ENCODE peak calls at places on chromosome 1, in eight cellular contexts. H is glutamatergic neuron; L is tibial artery; K is K562; O is DND-41; Y is bronchial epithelial cell; S is CD8-positive, alpha-beta T cell; R is H9. U is an unnamed sample.

GRCh38 chr1:44227211-44227610 is 13.9 kb downstream of the DMAP1 start:
- DNase-seq in H (no peak), L (no peak), K (peak; percentile 60), O (no peak), Y (no peak), S (no peak), R (no peak), U (no peak)

GRCh38 chr1:116218922-116219321 is 107.7 kb downstream of the MAB21L3 start:
- DNase-seq in H (no peak), L (no peak), K (no peak), O (no peak), Y (peak; percentile 8), S (no peak), R (no peak), U (no peak)

GRCh38 chr1:77489910-77490309 is 192.5 kb downstream of the ZZZ3 start:
- DNase-seq in H (no peak), L (no peak), K (no peak), O (no peak), Y (no peak), S (no peak), R (no peak), U (no peak)

GRCh38 chr1:244341455-244342450 is 110.0 kb downstream of the ADSS2 start:
- DNase-seq in H (no peak), L (no peak), K (peak; percentile 49), O (no peak), Y (peak; percentile 98), S (no peak), R (peak; percentile 86), U (no peak)

GRCh38 chr1:110645172-110645571 is 29.6 kb downstream of the KCNA3 start:
- DNase-seq in H (no peak), L (no peak), K (no peak), O (no peak), Y (no peak), S (no peak), R (no peak), U (no peak)

GRCh38 chr1:17066530-17067426 is 12.9 kb upstream of the SDHB start:
- DNase-seq in H (no peak), L (no peak), K (no peak), O (no peak), Y (no peak), S (no peak), R (no peak), U (no peak)

GRCh38 chr1:244012232-244012631 is 38.9 kb upstream of the ZBTB18 start:
- DNase-seq in H (no peak), L (no peak), K (no peak), O (no peak), Y (peak; percentile 41), S (no peak), R (no peak), U (no peak)

GRCh38 chr1:10459185-10459584 is 9.4 kb downstream of the CORT start:
- DNase-seq in H (no peak), L (no peak), K (peak; percentile 65), O (no peak), Y (peak; percentile 90), S (no peak), R (no peak), U (no peak)

GRCh38 chr1:211781260-211781659 is 49.3 kb downstream of the LPGAT1 start:
- DNase-seq in H (no peak), L (no peak), K (no peak), O (no peak), Y (no peak), S (no peak), R (no peak), U (no peak)

GRCh38 chr1:208681878-208682663 is 437.9 kb upstream of the PLXNA2 start:
- DNase-seq in H (no peak), L (no peak), K (no peak), O (no peak), Y (no peak), S (no peak), R (no peak), U (no peak)

GRCh38 chr1:1274931-1275431 is 1.3 kb upstream of the UBE2J2 start:
- DNase-seq in H (peak; percentile 35), L (no peak), K (no peak), O (no peak), Y (no peak), S (no peak), R (no peak), U (no peak)

GRCh38 chr1:1274299-1274930 is 761 bp upstream of the UBE2J2 start:
- DNase-seq in H (peak; percentile 37), L (no peak), K (no peak), O (no peak), Y (no peak), S (no peak), R (no peak), U (no peak)

GRCh38 chr1:1273152-1273534 is 511 bp downstream of the UBE2J2 start:
- DNase-seq in H (no peak), L (no peak), K (no peak), O (no peak), Y (no peak), S (no peak), R (no peak), U (no peak)

GRCh38 chr1:1272341-1273151 is 1.1 kb downstream of the UBE2J2 start:
- DNase-seq in H (peak; percentile 21), L (no peak), K (no peak), O (no peak), Y (peak; percentile 32), S (no peak), R (no peak), U (no peak)

GRCh38 chr1:1273535-1274298 is at the start of gene UBE2J2:
- DNase-seq in H (peak; percentile 96), L (peak; percentile 93), K (peak; percentile 98), O (peak; percentile 93), Y (peak; percentile 58), S (peak; percentile 89), R (peak; percentile 93), U (peak; percentile 93)
- TF ChIP-seq CTCF in H (no peak), L (no peak), K (no peak), O (no peak), Y (no peak), S (no peak), R (no peak), U (no peak)

DNA sequence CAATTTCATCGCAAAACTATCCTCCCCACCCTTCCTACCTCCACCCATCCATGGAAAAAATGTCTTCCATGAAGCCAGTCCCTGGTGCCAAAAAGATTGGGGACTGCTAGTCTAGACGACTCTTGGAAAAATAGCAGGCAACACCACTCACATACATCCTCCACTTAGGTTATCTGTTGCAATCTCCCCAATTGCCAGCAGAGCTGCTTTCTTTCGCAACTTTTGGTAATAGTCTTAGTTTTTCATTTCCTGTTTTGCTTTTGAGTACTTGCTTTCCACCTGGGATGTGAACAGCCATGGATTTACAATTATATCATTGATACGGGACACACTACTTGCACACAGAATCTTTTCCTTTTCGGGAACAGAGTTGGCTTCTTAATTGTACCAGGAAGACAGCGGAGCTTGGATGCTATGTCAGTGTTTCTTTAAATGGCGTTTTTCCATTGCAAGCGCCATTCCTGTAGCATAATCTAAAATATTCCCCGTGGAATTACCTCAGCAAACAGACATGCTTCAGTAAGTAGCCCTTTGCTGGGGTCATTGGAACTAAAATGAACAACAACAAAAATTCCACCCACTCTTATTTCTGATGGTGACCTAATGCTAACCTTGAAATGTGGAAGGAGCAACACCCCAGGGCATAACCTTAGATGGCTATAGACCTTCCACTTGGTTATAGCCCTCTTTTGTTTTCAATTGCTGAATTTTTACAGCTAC is 183.3 kb upstream of the ADGRL2 start:
- DNase-seq in H (no peak), L (no peak), K (no peak), O (no peak), Y (peak; percentile 38), S (no peak), R (no peak), U (no peak)
- TF ChIP-seq CTCF in H (no peak), L (no peak), K (no peak), O (no peak), Y (peak; percentile 24), S (no peak), R (no peak), U (no peak)

DNA sequence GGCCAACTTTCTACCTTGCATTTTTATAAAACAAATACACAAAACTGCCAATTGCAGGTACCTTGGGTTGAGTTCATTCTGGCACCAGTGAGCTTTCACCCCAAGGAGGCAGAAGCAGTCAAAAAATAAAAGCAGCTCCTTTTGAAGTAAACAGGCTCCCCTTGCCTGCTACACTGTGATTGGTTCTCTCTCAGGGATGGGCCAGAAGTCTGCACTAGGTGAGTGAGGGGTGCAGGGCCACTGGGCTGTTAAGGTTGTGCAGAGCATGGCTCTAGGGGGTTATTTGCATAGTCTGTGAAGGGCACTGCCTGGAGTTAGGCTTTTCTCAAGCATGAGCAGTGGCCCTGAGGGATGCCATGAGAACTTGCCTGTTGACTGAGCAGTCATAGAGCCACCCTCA is 39.1 kb downstream of the AKNAD1 start:
- DNase-seq in H (no peak), L (no peak), K (no peak), O (no peak), Y (no peak), S (no peak), R (no peak), U (no peak)
- TF ChIP-seq CTCF in H (no peak), L (no peak), K (no peak), O (peak; percentile 9), Y (no peak), S (no peak), R (no peak), U (no peak)

GRCh38 chr1:21939650-21940374 is 2.7 kb upstream of the HSPG2 start:
- DNase-seq in H (no peak), L (peak; percentile 91), K (no peak), O (no peak), Y (peak; percentile 97), S (no peak), R (no peak), U (no peak)
- TF ChIP-seq CTCF in H (no peak), L (peak; percentile 79), K (no peak), O (no peak), Y (peak; percentile 70), S (no peak), R (peak; percentile 23), U (peak; percentile 63)

GRCh38 chr1:202208458-202208857 is 14.9 kb downstream of the LGR6 start:
- DNase-seq in H (no peak), L (no peak), K (no peak), O (no peak), Y (no peak), S (no peak), R (no peak), U (no peak)

GRCh38 chr1:202204065-202204464 is 10.5 kb downstream of the LGR6 start:
- DNase-seq in H (no peak), L (no peak), K (no peak), O (no peak), Y (no peak), S (no peak), R (no peak), U (no peak)

GRCh38 chr1:202203238-202204039 is 9.8 kb downstream of the LGR6 start:
- DNase-seq in H (no peak), L (no peak), K (no peak), O (no peak), Y (no peak), S (no peak), R (no peak), U (no peak)

GRCh38 chr1:202207292-202207691 is 13.7 kb downstream of the LGR6 start:
- DNase-seq in H (no peak), L (peak; percentile 35), K (no peak), O (no peak), Y (peak; percentile 32), S (no peak), R (no peak), U (no peak)

GRCh38 chr1:202205523-202206190 is 12.1 kb downstream of the LGR6 start:
- DNase-seq in H (peak; percentile 51), L (no peak), K (no peak), O (no peak), Y (no peak), S (no peak), R (peak; percentile 69), U (no peak)
- TF ChIP-seq CTCF in H (no peak), L (peak; percentile 11), K (peak; percentile 53), O (peak; percentile 44), Y (peak; percentile 49), S (no peak), R (peak; percentile 61), U (peak; percentile 43)

GRCh38 chr1:166875734-166876539 is at the start of gene TADA1:
- DNase-seq in H (peak; percentile 99), L (peak; percentile 99), K (peak; percentile 96), O (peak; percentile 99), Y (peak; percentile 93), S (peak; percentile 98), R (peak; percentile 99), U (peak; percentile 98)
- TF ChIP-seq CTCF in H (no peak), L (no peak), K (no peak), O (peak; percentile 53), Y (no peak), S (no peak), R (no peak), U (no peak)